ENCODE peak calls at places on chromosomes 13 and 19, in six cellular contexts. One of them, this sample, is unnamed.

GRCh38 chr13:46961719-46962118 is 64.9 kb upstream of the HTR2A start:
- DNase-seq in upper lobe of right lung: no peak
- DNase-seq in hepatocyte: peak; percentile 40
- DNase-seq in activated naive CD8-positive, alpha-beta T cell treated with anti-CD3 and anti-CD28 coated beads for 36 hours: no peak
- DNase-seq in activated T-helper 1 cell treated with anti-CD3 and anti-CD28 coated beads, Interleukin-2, amount 50 U/mL, for 16 hours: no peak
- DNase-seq in choroid plexus epithelial cell: peak; percentile 89
- DNase-seq in this sample: peak; percentile 64

GRCh38 chr19:14434157-14434501 is 1.0 kb downstream of the PKN1 start:
- DNase-seq in upper lobe of right lung: no peak
- DNase-seq in hepatocyte: no peak
- DNase-seq in activated naive CD8-positive, alpha-beta T cell treated with anti-CD3 and anti-CD28 coated beads for 36 hours: no peak
- DNase-seq in activated T-helper 1 cell treated with anti-CD3 and anti-CD28 coated beads, Interleukin-2, amount 50 U/mL, for 16 hours: no peak
- DNase-seq in choroid plexus epithelial cell: no peak
- DNase-seq in this sample: no peak

GRCh38 chr19:1855828-1856255 is 7.5 kb downstream of the KLF16 start:
- DNase-seq in upper lobe of right lung: no peak
- DNase-seq in hepatocyte: no peak
- DNase-seq in activated naive CD8-positive, alpha-beta T cell treated with anti-CD3 and anti-CD28 coated beads for 36 hours: peak; percentile 57
- DNase-seq in activated T-helper 1 cell treated with anti-CD3 and anti-CD28 coated beads, Interleukin-2, amount 50 U/mL, for 16 hours: no peak
- DNase-seq in choroid plexus epithelial cell: no peak
- DNase-seq in this sample: no peak

GRCh38 chr19:32914879-32915278 is 45.3 kb upstream of the SLC7A9 start:
- DNase-seq in upper lobe of right lung: no peak
- DNase-seq in hepatocyte: no peak
- DNase-seq in activated naive CD8-positive, alpha-beta T cell treated with anti-CD3 and anti-CD28 coated beads for 36 hours: no peak
- DNase-seq in activated T-helper 1 cell treated with anti-CD3 and anti-CD28 coated beads, Interleukin-2, amount 50 U/mL, for 16 hours: no peak
- DNase-seq in choroid plexus epithelial cell: no peak
- DNase-seq in this sample: peak; percentile 3

GRCh38 chr19:46955114-46955812 is 64.4 kb upstream of the NPAS1 start:
- DNase-seq in upper lobe of right lung: no peak
- DNase-seq in hepatocyte: no peak
- DNase-seq in activated naive CD8-positive, alpha-beta T cell treated with anti-CD3 and anti-CD28 coated beads for 36 hours: no peak
- DNase-seq in activated T-helper 1 cell treated with anti-CD3 and anti-CD28 coated beads, Interleukin-2, amount 50 U/mL, for 16 hours: no peak
- DNase-seq in choroid plexus epithelial cell: peak; percentile 66
- DNase-seq in this sample: no peak

GRCh38 chr19:54952591-54953344 is 5.4 kb upstream of the NLRP7 start:
- DNase-seq in upper lobe of right lung: peak; percentile 77
- DNase-seq in hepatocyte: no peak
- DNase-seq in activated naive CD8-positive, alpha-beta T cell treated with anti-CD3 and anti-CD28 coated beads for 36 hours: no peak
- DNase-seq in activated T-helper 1 cell treated with anti-CD3 and anti-CD28 coated beads, Interleukin-2, amount 50 U/mL, for 16 hours: no peak
- DNase-seq in choroid plexus epithelial cell: peak; percentile 18
- DNase-seq in this sample: peak; percentile 66

GRCh38 chr19:47176627-47177090 is 46.0 kb downstream of the SAE1 start:
- DNase-seq in upper lobe of right lung: no peak
- DNase-seq in hepatocyte: no peak
- DNase-seq in activated naive CD8-positive, alpha-beta T cell treated with anti-CD3 and anti-CD28 coated beads for 36 hours: peak; percentile 35
- DNase-seq in activated T-helper 1 cell treated with anti-CD3 and anti-CD28 coated beads, Interleukin-2, amount 50 U/mL, for 16 hours: no peak
- DNase-seq in choroid plexus epithelial cell: peak; percentile 98
- DNase-seq in this sample: peak; percentile 78

GRCh38 chr13:20799726-20800416 is 26.1 kb upstream of the EEF1AKMT1 start:
- DNase-seq in upper lobe of right lung: no peak
- DNase-seq in hepatocyte: no peak
- DNase-seq in activated naive CD8-positive, alpha-beta T cell treated with anti-CD3 and anti-CD28 coated beads for 36 hours: no peak
- DNase-seq in activated T-helper 1 cell treated with anti-CD3 and anti-CD28 coated beads, Interleukin-2, amount 50 U/mL, for 16 hours: no peak
- DNase-seq in choroid plexus epithelial cell: no peak
- DNase-seq in this sample: peak; percentile 44

GRCh38 chr13:46168341-46168740 is 13.6 kb downstream of the LCP1 start:
- DNase-seq in upper lobe of right lung: peak; percentile 71
- DNase-seq in hepatocyte: peak; percentile 75
- DNase-seq in activated naive CD8-positive, alpha-beta T cell treated with anti-CD3 and anti-CD28 coated beads for 36 hours: peak; percentile 58
- DNase-seq in activated T-helper 1 cell treated with anti-CD3 and anti-CD28 coated beads, Interleukin-2, amount 50 U/mL, for 16 hours: no peak
- DNase-seq in choroid plexus epithelial cell: peak; percentile 55
- DNase-seq in this sample: no peak

GRCh38 chr13:31053098-31053497 is 108.6 kb downstream of the HSPH1 start:
- DNase-seq in upper lobe of right lung: no peak
- DNase-seq in hepatocyte: no peak
- DNase-seq in activated naive CD8-positive, alpha-beta T cell treated with anti-CD3 and anti-CD28 coated beads for 36 hours: no peak
- DNase-seq in activated T-helper 1 cell treated with anti-CD3 and anti-CD28 coated beads, Interleukin-2, amount 50 U/mL, for 16 hours: no peak
- DNase-seq in choroid plexus epithelial cell: peak; percentile 26
- DNase-seq in this sample: peak; percentile 70

GRCh38 chr19:31278555-31279435 is 70.4 kb downstream of the TSHZ3 start:
- DNase-seq in upper lobe of right lung: peak; percentile 44
- DNase-seq in hepatocyte: no peak
- DNase-seq in activated naive CD8-positive, alpha-beta T cell treated with anti-CD3 and anti-CD28 coated beads for 36 hours: no peak
- DNase-seq in activated T-helper 1 cell treated with anti-CD3 and anti-CD28 coated beads, Interleukin-2, amount 50 U/mL, for 16 hours: no peak
- DNase-seq in choroid plexus epithelial cell: no peak
- DNase-seq in this sample: no peak

GRCh38 chr19:55602104-55603001 is 2.3 kb downstream of the ZNF524 start:
- DNase-seq in upper lobe of right lung: peak; percentile 68
- DNase-seq in hepatocyte: no peak
- DNase-seq in activated naive CD8-positive, alpha-beta T cell treated with anti-CD3 and anti-CD28 coated beads for 36 hours: no peak
- DNase-seq in activated T-helper 1 cell treated with anti-CD3 and anti-CD28 coated beads, Interleukin-2, amount 50 U/mL, for 16 hours: no peak
- DNase-seq in choroid plexus epithelial cell: no peak
- DNase-seq in this sample: no peak

GRCh38 chr19:1027953-1028902 is 1.8 kb downstream of the CNN2 start:
- DNase-seq in upper lobe of right lung: peak; percentile 90
- DNase-seq in hepatocyte: peak; percentile 93
- DNase-seq in activated naive CD8-positive, alpha-beta T cell treated with anti-CD3 and anti-CD28 coated beads for 36 hours: peak; percentile 56
- DNase-seq in activated T-helper 1 cell treated with anti-CD3 and anti-CD28 coated beads, Interleukin-2, amount 50 U/mL, for 16 hours: peak; percentile 39
- DNase-seq in choroid plexus epithelial cell: peak; percentile 97
- DNase-seq in this sample: peak; percentile 96

GRCh38 chr19:35088514-35088913 is 27.1 kb upstream of the FXYD3 start:
- DNase-seq in upper lobe of right lung: no peak
- DNase-seq in hepatocyte: peak; percentile 58
- DNase-seq in activated naive CD8-positive, alpha-beta T cell treated with anti-CD3 and anti-CD28 coated beads for 36 hours: no peak
- DNase-seq in activated T-helper 1 cell treated with anti-CD3 and anti-CD28 coated beads, Interleukin-2, amount 50 U/mL, for 16 hours: no peak
- DNase-seq in choroid plexus epithelial cell: peak; percentile 78
- DNase-seq in this sample: peak; percentile 82

GRCh38 chr13:80337011-80337688 is 3.8 kb downstream of the SPRY2 start:
- DNase-seq in upper lobe of right lung: no peak
- DNase-seq in hepatocyte: peak; percentile 20
- DNase-seq in activated naive CD8-positive, alpha-beta T cell treated with anti-CD3 and anti-CD28 coated beads for 36 hours: no peak
- DNase-seq in activated T-helper 1 cell treated with anti-CD3 and anti-CD28 coated beads, Interleukin-2, amount 50 U/mL, for 16 hours: no peak
- DNase-seq in choroid plexus epithelial cell: no peak
- DNase-seq in this sample: peak; percentile 59